ENCODE peak calls at places on chromosomes 16 and 17, in ten cellular contexts. G is H1, M is IMR-90, L is ovary, Y is tibial nerve, E is uterus, Z is heart left ventricle, F is right lobe of liver, I is vagina, P is A549. K is an unnamed sample.

GRCh38 chr17:10292057-10292931 is 80.5 kb downstream of the MYH13 start:
- DNase-seq in G (no peak), M (peak), L (peak), Y (no peak), E (peak), Z (peak), F (no peak), I (no peak), P (no peak), K (peak)

GRCh38 chr17:1460233-1460632 is 4.2 kb upstream of the CRK start:
- DNase-seq in G (no peak), M (no peak), L (no peak), Y (no peak), E (peak), Z (peak), F (peak), I (no peak), P (peak), K (peak)

GRCh38 chr17:43367588-43368242 is 31.1 kb upstream of the ARL4D start:
- DNase-seq in G (no peak), M (peak), L (peak), Y (no peak), E (peak), Z (no peak), F (no peak), I (no peak), P (peak), K (no peak)

GRCh38 chr17:47999612-48000011 is 28.7 kb downstream of the CDK5RAP3 start:
- DNase-seq in G (no peak), M (peak), L (no peak), Y (no peak), E (no peak), Z (no peak), F (peak), I (no peak), P (peak), K (no peak)

GRCh38 chr16:28130099-28131088 is 66.9 kb upstream of the GSG1L start:
- DNase-seq in G (no peak), M (no peak), L (no peak), Y (no peak), E (no peak), Z (no peak), F (no peak), I (no peak), P (no peak), K (no peak)

GRCh38 chr17:74212262-74212912 is 984 bp upstream of the TTYH2 start:
- DNase-seq in G (no peak), M (no peak), L (peak), Y (no peak), E (no peak), Z (no peak), F (no peak), I (no peak), P (no peak), K (no peak)

GRCh38 chr17:78107976-78108725 is 20.4 kb downstream of the TMC6 start:
- DNase-seq in G (no peak), M (no peak), L (no peak), Y (no peak), E (peak), Z (no peak), F (no peak), I (no peak), P (no peak), K (no peak)

GRCh38 chr16:10965440-10966039 is 21.2 kb downstream of the CLEC16A start:
- DNase-seq in G (no peak), M (no peak), L (no peak), Y (no peak), E (no peak), Z (no peak), F (no peak), I (no peak), P (no peak), K (no peak)

GRCh38 chr16:69859105-69859969 is 91.8 kb upstream of the CLEC18A start:
- DNase-seq in G (peak), M (no peak), L (no peak), Y (no peak), E (no peak), Z (no peak), F (no peak), I (no peak), P (peak), K (no peak)

GRCh38 chr16:86885139-86885538 is 306.8 kb downstream of the FOXL1 start:
- DNase-seq in G (no peak), M (no peak), L (no peak), Y (no peak), E (no peak), Z (no peak), F (no peak), I (no peak), P (no peak), K (no peak)

DNA sequence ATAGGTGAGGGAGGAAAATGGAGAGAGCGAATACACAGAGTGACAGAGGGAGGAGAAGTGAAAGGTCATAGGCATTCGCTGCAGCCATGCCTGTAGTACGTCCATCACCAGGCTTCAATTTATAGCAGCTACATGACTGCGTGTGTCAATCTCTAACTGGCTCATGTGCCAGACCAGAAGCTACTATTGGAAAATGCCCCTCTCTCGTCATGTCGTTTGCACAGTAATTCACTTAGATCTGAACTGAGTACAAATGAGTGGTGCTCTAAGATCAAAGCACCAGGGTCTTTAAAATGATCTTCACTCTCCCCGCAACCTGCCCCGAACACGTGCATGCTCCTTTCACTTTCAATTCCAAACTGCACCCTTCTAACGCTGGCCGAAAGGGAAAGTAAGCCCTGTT is 51.3 kb downstream of the ADCY9 start:
- DNase-seq in G (no peak), M (no peak), L (no peak), Y (no peak), E (no peak), Z (no peak), F (no peak), I (no peak), P (no peak), K (no peak)
- H3K4me3 ChIP-seq in G (no peak), M (no peak), L (no peak), Y (peak), E (no peak), Z (peak), F (peak), I (no peak), P (no peak), K (no peak)

GRCh38 chr17:82342361-82343079 is 9.0 kb upstream of the SECTM1 start:
- DNase-seq in G (no peak), M (no peak), L (no peak), Y (no peak), E (no peak), Z (no peak), F (no peak), I (no peak), P (no peak), K (no peak)

GRCh38 chr17:82339634-82340580 is 6.3 kb upstream of the SECTM1 start:
- DNase-seq in G (no peak), M (no peak), L (peak), Y (no peak), E (no peak), Z (no peak), F (no peak), I (no peak), P (peak), K (no peak)

GRCh38 chr17:82343560-82343959 is 10.0 kb upstream of the SECTM1 start:
- DNase-seq in G (no peak), M (no peak), L (peak), Y (no peak), E (no peak), Z (no peak), F (no peak), I (no peak), P (no peak), K (no peak)

GRCh38 chr17:82334622-82335394 is 1.2 kb upstream of the SECTM1 start:
- DNase-seq in G (no peak), M (peak), L (no peak), Y (no peak), E (no peak), Z (no peak), F (peak), I (no peak), P (no peak), K (no peak)

GRCh38 chr17:82338858-82339633 is 5.5 kb upstream of the SECTM1 start:
- DNase-seq in G (no peak), M (peak), L (peak), Y (no peak), E (peak), Z (no peak), F (no peak), I (no peak), P (peak), K (peak)
- TF ChIP-seq POLR2A in G (no peak), M (no peak), L (no peak), Y (no peak), E (peak), Z (no peak), F (no peak), I (no peak), P (peak), K (peak)

DNA sequence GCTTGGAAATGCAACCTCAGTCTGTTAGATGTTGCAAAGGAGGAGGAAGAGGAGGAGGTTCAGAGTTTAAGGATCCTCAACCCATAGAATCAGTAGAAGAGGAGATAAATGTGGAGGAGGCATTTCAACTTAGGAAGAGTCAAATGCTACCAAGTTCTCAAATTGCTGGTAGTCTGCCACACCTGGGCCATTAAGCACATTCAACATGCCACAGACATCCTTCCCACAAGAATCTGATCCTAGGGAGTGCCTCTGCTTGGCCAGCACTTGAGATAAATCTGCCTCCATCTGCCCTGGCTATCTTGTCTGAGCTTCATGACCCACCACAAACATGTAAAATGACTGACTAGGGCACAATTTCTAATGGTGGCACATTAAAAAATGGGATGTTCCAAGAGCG is 37.3 kb upstream of the AXIN2 start:
- DNase-seq in G (no peak), M (no peak), L (no peak), Y (no peak), E (no peak), Z (no peak), F (no peak), I (no peak), P (no peak), K (no peak)
- H3K4me3 ChIP-seq in G (no peak), M (no peak), L (no peak), Y (no peak), E (no peak), Z (no peak), F (no peak), I (no peak), P (no peak), K (no peak)

GRCh38 chr17:7018331-7018964 is 4.4 kb upstream of the BCL6B start:
- DNase-seq in G (no peak), M (no peak), L (peak), Y (peak), E (peak), Z (peak), F (no peak), I (no peak), P (no peak), K (peak)
- TF ChIP-seq POLR2A in G (no peak), M (no peak), L (peak), Y (peak), E (peak), Z (peak), F (no peak), I (no peak), P (no peak), K (peak)

GRCh38 chr16:1938316-1938715 is 4.7 kb downstream of the MSRB1 start:
- DNase-seq in G (no peak), M (no peak), L (no peak), Y (no peak), E (no peak), Z (peak), F (peak), I (no peak), P (no peak), K (no peak)

GRCh38 chr16:1940273-1941161 is 2.5 kb downstream of the MSRB1 start:
- DNase-seq in G (no peak), M (no peak), L (no peak), Y (no peak), E (no peak), Z (no peak), F (peak), I (no peak), P (no peak), K (no peak)

GRCh38 chr16:1933097-1933661 is 9.8 kb downstream of the MSRB1 start:
- DNase-seq in G (no peak), M (no peak), L (no peak), Y (no peak), E (no peak), Z (no peak), F (peak), I (no peak), P (no peak), K (no peak)

GRCh38 chr16:1938910-1939309 is 4.1 kb downstream of the MSRB1 start:
- DNase-seq in G (no peak), M (no peak), L (no peak), Y (no peak), E (no peak), Z (no peak), F (no peak), I (no peak), P (no peak), K (no peak)

DNA sequence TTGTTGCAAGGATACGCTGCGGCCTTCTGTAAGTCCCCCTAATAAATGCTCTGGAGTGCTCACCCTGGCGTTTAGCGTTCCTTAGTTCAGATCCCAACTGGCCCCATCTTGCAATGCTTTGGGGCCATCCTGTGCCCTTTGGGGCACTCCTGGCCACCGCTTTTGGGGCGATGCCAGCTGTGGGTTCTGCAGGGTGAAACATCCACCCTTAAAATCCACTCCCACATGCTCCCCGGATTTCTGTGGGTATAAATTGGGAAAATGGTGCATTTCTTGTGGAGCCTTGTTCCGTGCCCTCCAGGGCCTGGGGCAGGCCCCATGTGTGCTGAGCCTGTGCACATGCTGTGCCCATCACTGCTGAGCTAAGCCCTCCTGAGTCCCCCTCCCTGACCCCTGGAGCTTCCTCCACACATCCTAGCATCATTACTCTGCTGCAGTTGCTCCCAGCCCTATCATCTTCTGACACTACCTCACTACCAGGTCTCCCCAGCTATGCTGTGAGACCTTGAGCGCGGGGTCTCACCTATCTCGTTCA is 6.0 kb downstream of the MSRB1 start:
- DNase-seq in G (no peak), M (no peak), L (no peak), Y (no peak), E (no peak), Z (no peak), F (no peak), I (no peak), P (no peak), K (no peak)
- H3K4me3 ChIP-seq in G (no peak), M (no peak), L (no peak), Y (no peak), E (no peak), Z (no peak), F (no peak), I (no peak), P (no peak), K (no peak)